ENCODE peak calls at places on chromosomes 4 and X, in seven cellular contexts. One of them, this sample, is unnamed.

GRCh38 chrX:129115104-129115503 is 408.2 kb downstream of the SMARCA1 start:
- DNase-seq in GM23248: peak; percentile 16
- DNase-seq in CD8-positive, alpha-beta memory T cell: no peak
- DNase-seq in mammary epithelial cell: peak; percentile 0
- DNase-seq in CD8-positive, alpha-beta T cell: no peak
- DNase-seq in neuronal stem cell: no peak
- DNase-seq in IMR-90: peak; percentile 8
- DNase-seq in this sample: peak; percentile 34

GRCh38 chr4:20028694-20029093 is 223.0 kb upstream of the SLIT2 start:
- DNase-seq in neuronal stem cell: no peak
- DNase-seq in mammary epithelial cell: peak; percentile 32
- DNase-seq in CD8-positive, alpha-beta T cell: no peak
- DNase-seq in GM23248: peak; percentile 74
- DNase-seq in CD8-positive, alpha-beta memory T cell: no peak
- DNase-seq in IMR-90: peak; percentile 55
- DNase-seq in this sample: peak; percentile 79

GRCh38 chr4:151573945-151574344 is 165.0 kb downstream of the FHIP1A start:
- DNase-seq in CD8-positive, alpha-beta T cell: no peak
- DNase-seq in mammary epithelial cell: peak; percentile 82
- DNase-seq in IMR-90: no peak
- DNase-seq in GM23248: peak; percentile 28
- DNase-seq in neuronal stem cell: no peak
- DNase-seq in CD8-positive, alpha-beta memory T cell: no peak
- DNase-seq in this sample: peak; percentile 61

GRCh38 chrX:111086521-111087127 is 9.4 kb upstream of the PAK3 start:
- DNase-seq in CD8-positive, alpha-beta T cell: no peak
- DNase-seq in neuronal stem cell: peak; percentile 11
- DNase-seq in CD8-positive, alpha-beta memory T cell: no peak
- DNase-seq in IMR-90: no peak
- DNase-seq in mammary epithelial cell: no peak
- DNase-seq in GM23248: no peak
- DNase-seq in this sample: no peak

GRCh38 chr4:52377563-52377962 is 281.5 kb downstream of the USP46 start:
- DNase-seq in GM23248: no peak
- DNase-seq in mammary epithelial cell: no peak
- DNase-seq in CD8-positive, alpha-beta T cell: no peak
- DNase-seq in neuronal stem cell: no peak
- DNase-seq in IMR-90: no peak
- DNase-seq in CD8-positive, alpha-beta memory T cell: no peak
- DNase-seq in this sample: no peak

GRCh38 chrX:48684134-48684533 is 535 bp downstream of the WAS start:
- DNase-seq in IMR-90: no peak
- DNase-seq in CD8-positive, alpha-beta T cell: no peak
- DNase-seq in mammary epithelial cell: no peak
- DNase-seq in GM23248: no peak
- DNase-seq in neuronal stem cell: no peak
- DNase-seq in CD8-positive, alpha-beta memory T cell: no peak
- DNase-seq in this sample: no peak

GRCh38 chrX:112844250-112844649 is 3.6 kb upstream of the AMOT start:
- DNase-seq in neuronal stem cell: no peak
- DNase-seq in GM23248: peak; percentile 26
- DNase-seq in IMR-90: peak; percentile 50
- DNase-seq in CD8-positive, alpha-beta memory T cell: no peak
- DNase-seq in mammary epithelial cell: no peak
- DNase-seq in CD8-positive, alpha-beta T cell: no peak
- DNase-seq in this sample: peak; percentile 14

GRCh38 chrX:58025979-58026378 is 115.7 kb upstream of the ZXDA start:
- DNase-seq in CD8-positive, alpha-beta memory T cell: peak; percentile 1
- DNase-seq in GM23248: peak; percentile 47
- DNase-seq in IMR-90: peak; percentile 25
- DNase-seq in neuronal stem cell: no peak
- DNase-seq in CD8-positive, alpha-beta T cell: peak; percentile 1
- DNase-seq in mammary epithelial cell: peak; percentile 9
- DNase-seq in this sample: peak; percentile 51

GRCh38 chr4:95059630-95060029 is 301.9 kb downstream of the BMPR1B start:
- DNase-seq in mammary epithelial cell: no peak
- DNase-seq in CD8-positive, alpha-beta T cell: no peak
- DNase-seq in GM23248: no peak
- DNase-seq in CD8-positive, alpha-beta memory T cell: no peak
- DNase-seq in IMR-90: no peak
- DNase-seq in neuronal stem cell: no peak
- DNase-seq in this sample: no peak

GRCh38 chrX:13845721-13846378 is 29.0 kb upstream of the GPM6B start:
- DNase-seq in neuronal stem cell: no peak
- DNase-seq in GM23248: peak; percentile 14
- DNase-seq in IMR-90: no peak
- DNase-seq in mammary epithelial cell: peak; percentile 82
- DNase-seq in CD8-positive, alpha-beta memory T cell: no peak
- DNase-seq in CD8-positive, alpha-beta T cell: no peak
- DNase-seq in this sample: peak; percentile 8
- H3K4me3 ChIP-seq in neuronal stem cell: no peak overlapping the region
- H3K4me3 ChIP-seq in GM23248: no peak overlapping the region
- H3K4me3 ChIP-seq in IMR-90: no peak overlapping the region
- H3K4me3 ChIP-seq in mammary epithelial cell: no peak overlapping the region
- H3K4me3 ChIP-seq in CD8-positive, alpha-beta memory T cell: no peak overlapping the region
- H3K4me3 ChIP-seq in CD8-positive, alpha-beta T cell: no peak overlapping the region
- H3K4me3 ChIP-seq in this sample: no peak overlapping the region

GRCh38 chr4:114151-114550 is 10.2 kb upstream of the ZNF718 start:
- DNase-seq in IMR-90: no peak
- DNase-seq in GM23248: no peak
- DNase-seq in mammary epithelial cell: peak; percentile 40
- DNase-seq in neuronal stem cell: no peak
- DNase-seq in CD8-positive, alpha-beta T cell: no peak
- DNase-seq in CD8-positive, alpha-beta memory T cell: no peak
- DNase-seq in this sample: peak; percentile 14
- H3K9me3 ChIP-seq in IMR-90: peaks cover 20% of the 10 kb centered on the region
- H3K9me3 ChIP-seq in GM23248: no peaks in the 10 kb centered on the region
- H3K9me3 ChIP-seq in mammary epithelial cell: peaks cover 20% of the 10 kb centered on the region
- H3K9me3 ChIP-seq in neuronal stem cell: no peaks in the 10 kb centered on the region
- H3K9me3 ChIP-seq in CD8-positive, alpha-beta T cell: peaks cover 3% of the 10 kb centered on the region
- H3K9me3 ChIP-seq in CD8-positive, alpha-beta memory T cell: no peaks in the 10 kb centered on the region
- H3K9me3 ChIP-seq in this sample: no peaks in the 10 kb centered on the region

GRCh38 chr4:15410750-15411149 is 17.1 kb upstream of the C1QTNF7 start:
- DNase-seq in neuronal stem cell: no peak
- DNase-seq in CD8-positive, alpha-beta T cell: no peak
- DNase-seq in IMR-90: no peak
- DNase-seq in mammary epithelial cell: no peak
- DNase-seq in GM23248: no peak
- DNase-seq in CD8-positive, alpha-beta memory T cell: no peak
- DNase-seq in this sample: no peak
- H3K4me3 ChIP-seq in neuronal stem cell: no peak overlapping the region
- H3K4me3 ChIP-seq in CD8-positive, alpha-beta T cell: peak overlapping the region; percentile 55
- H3K4me3 ChIP-seq in IMR-90: no peak overlapping the region
- H3K4me3 ChIP-seq in mammary epithelial cell: no peak overlapping the region
- H3K4me3 ChIP-seq in GM23248: no peak overlapping the region
- H3K4me3 ChIP-seq in CD8-positive, alpha-beta memory T cell: peak overlapping the region; percentile 22
- H3K4me3 ChIP-seq in this sample: no peak overlapping the region

GRCh38 chrX:148961990-148962389 is 461.6 kb downstream of the AFF2 start:
- DNase-seq in mammary epithelial cell: no peak
- DNase-seq in IMR-90: no peak
- DNase-seq in CD8-positive, alpha-beta T cell: no peak
- DNase-seq in CD8-positive, alpha-beta memory T cell: no peak
- DNase-seq in neuronal stem cell: no peak
- DNase-seq in GM23248: no peak
- DNase-seq in this sample: no peak

GRCh38 chrX:148956352-148956751 is 455.9 kb downstream of the AFF2 start:
- DNase-seq in mammary epithelial cell: no peak
- DNase-seq in GM23248: no peak
- DNase-seq in CD8-positive, alpha-beta memory T cell: no peak
- DNase-seq in CD8-positive, alpha-beta T cell: no peak
- DNase-seq in neuronal stem cell: no peak
- DNase-seq in IMR-90: no peak
- DNase-seq in this sample: no peak

GRCh38 chrX:148960060-148960459 is 459.6 kb downstream of the AFF2 start:
- DNase-seq in CD8-positive, alpha-beta memory T cell: no peak
- DNase-seq in CD8-positive, alpha-beta T cell: no peak
- DNase-seq in IMR-90: no peak
- DNase-seq in neuronal stem cell: no peak
- DNase-seq in mammary epithelial cell: peak; percentile 70
- DNase-seq in GM23248: no peak
- DNase-seq in this sample: no peak

GRCh38 chrX:148958896-148959295 is 458.5 kb downstream of the AFF2 start:
- DNase-seq in IMR-90: no peak
- DNase-seq in GM23248: peak; percentile 14
- DNase-seq in CD8-positive, alpha-beta memory T cell: no peak
- DNase-seq in mammary epithelial cell: no peak
- DNase-seq in neuronal stem cell: no peak
- DNase-seq in CD8-positive, alpha-beta T cell: no peak
- DNase-seq in this sample: no peak
- H3K9me3 ChIP-seq in IMR-90: no peaks in the 10 kb centered on the region
- H3K9me3 ChIP-seq in GM23248: no peaks in the 10 kb centered on the region
- H3K9me3 ChIP-seq in CD8-positive, alpha-beta memory T cell: no peaks in the 10 kb centered on the region
- H3K9me3 ChIP-seq in mammary epithelial cell: no peaks in the 10 kb centered on the region
- H3K9me3 ChIP-seq in neuronal stem cell: no peaks in the 10 kb centered on the region
- H3K9me3 ChIP-seq in CD8-positive, alpha-beta T cell: no peaks in the 10 kb centered on the region
- H3K9me3 ChIP-seq in this sample: no peaks in the 10 kb centered on the region

DNA sequence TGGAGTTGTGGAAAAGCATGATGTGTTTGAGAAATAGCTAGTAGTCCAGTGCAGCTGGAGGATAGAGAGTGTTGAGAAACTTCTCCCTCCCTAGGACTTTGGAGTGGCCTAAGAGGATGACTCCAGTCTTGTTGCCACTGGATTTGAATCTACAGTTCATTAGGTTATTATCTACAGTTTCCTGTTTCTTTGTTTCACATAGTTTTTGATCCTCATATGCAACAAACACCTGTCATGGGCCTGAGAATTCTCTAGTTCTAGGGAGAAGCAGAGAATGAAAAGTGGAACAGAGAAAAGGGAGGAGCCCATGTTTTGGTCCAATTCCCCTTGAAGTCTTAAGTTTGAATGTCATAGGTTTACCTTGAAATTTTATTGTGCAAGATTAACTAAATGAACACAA is 73.6 kb upstream of the TBC1D9 start:
- DNase-seq in GM23248: no peak
- DNase-seq in mammary epithelial cell: no peak
- DNase-seq in IMR-90: no peak
- DNase-seq in CD8-positive, alpha-beta T cell: no peak
- DNase-seq in neuronal stem cell: no peak
- DNase-seq in CD8-positive, alpha-beta memory T cell: no peak
- DNase-seq in this sample: no peak
- H3K4me3 ChIP-seq in GM23248: no peak overlapping the region
- H3K4me3 ChIP-seq in mammary epithelial cell: no peak overlapping the region
- H3K4me3 ChIP-seq in IMR-90: no peak overlapping the region
- H3K4me3 ChIP-seq in CD8-positive, alpha-beta T cell: no peak overlapping the region
- H3K4me3 ChIP-seq in neuronal stem cell: no peak overlapping the region
- H3K4me3 ChIP-seq in CD8-positive, alpha-beta memory T cell: no peak overlapping the region
- H3K4me3 ChIP-seq in this sample: no peak overlapping the region

GRCh38 chrX:152881289-152881688 is 16.6 kb upstream of the ZNF185 start:
- DNase-seq in GM23248: no peak
- DNase-seq in mammary epithelial cell: no peak
- DNase-seq in neuronal stem cell: no peak
- DNase-seq in IMR-90: no peak
- DNase-seq in CD8-positive, alpha-beta memory T cell: no peak
- DNase-seq in CD8-positive, alpha-beta T cell: no peak
- DNase-seq in this sample: no peak

GRCh38 chrX:152876931-152877840 is 20.7 kb upstream of the ZNF185 start:
- DNase-seq in CD8-positive, alpha-beta memory T cell: no peak
- DNase-seq in GM23248: no peak
- DNase-seq in mammary epithelial cell: peak; percentile 40
- DNase-seq in IMR-90: no peak
- DNase-seq in neuronal stem cell: no peak
- DNase-seq in CD8-positive, alpha-beta T cell: no peak
- DNase-seq in this sample: peak; percentile 36

GRCh38 chrX:152873361-152873760 is 24.5 kb upstream of the ZNF185 start:
- DNase-seq in IMR-90: no peak
- DNase-seq in neuronal stem cell: no peak
- DNase-seq in CD8-positive, alpha-beta T cell: no peak
- DNase-seq in GM23248: no peak
- DNase-seq in mammary epithelial cell: no peak
- DNase-seq in CD8-positive, alpha-beta memory T cell: no peak
- DNase-seq in this sample: no peak

GRCh38 chrX:152884171-152884570 is 13.7 kb upstream of the ZNF185 start:
- DNase-seq in mammary epithelial cell: no peak
- DNase-seq in CD8-positive, alpha-beta memory T cell: no peak
- DNase-seq in CD8-positive, alpha-beta T cell: no peak
- DNase-seq in neuronal stem cell: no peak
- DNase-seq in GM23248: no peak
- DNase-seq in IMR-90: no peak
- DNase-seq in this sample: no peak

DNA sequence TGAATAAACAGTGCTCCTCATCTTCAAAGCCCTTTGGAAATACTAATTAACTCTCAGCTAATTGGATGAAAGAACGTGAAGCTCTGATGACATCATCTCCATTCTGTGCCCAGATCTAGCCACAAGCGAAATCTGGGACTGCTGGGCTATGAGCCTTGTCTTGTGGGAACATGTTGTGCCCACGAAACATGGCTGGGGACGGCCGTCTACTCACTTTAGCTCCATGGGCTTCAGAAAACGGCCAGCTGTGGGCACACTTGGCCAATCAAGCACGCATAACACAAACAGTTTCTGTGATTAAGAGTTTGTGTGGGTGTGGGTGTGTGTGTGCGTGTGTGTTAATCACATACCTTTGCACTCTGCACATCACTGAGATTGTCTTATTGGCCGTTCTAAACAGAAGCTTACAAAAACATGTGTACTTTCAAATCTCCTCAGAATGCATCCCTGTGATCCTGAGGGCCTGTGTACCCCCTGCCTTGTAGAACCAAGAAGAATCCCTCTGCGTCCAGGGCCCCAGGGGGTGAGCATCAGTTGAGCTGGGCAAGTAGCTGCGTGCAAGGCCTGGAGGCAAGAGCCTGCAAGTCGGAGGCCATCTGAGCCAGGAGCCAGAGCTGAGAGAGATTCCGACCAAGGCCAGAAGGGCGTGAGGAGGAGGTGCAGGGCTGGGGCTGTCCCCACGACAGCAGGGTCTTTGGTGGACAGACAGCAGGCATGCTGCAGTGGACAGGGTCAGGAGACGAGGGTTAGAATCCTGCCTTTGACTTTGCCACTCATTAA is 18.7 kb upstream of the ZNF185 start:
- DNase-seq in CD8-positive, alpha-beta memory T cell: no peak
- DNase-seq in mammary epithelial cell: peak; percentile 87
- DNase-seq in GM23248: no peak
- DNase-seq in CD8-positive, alpha-beta T cell: no peak
- DNase-seq in IMR-90: no peak
- DNase-seq in neuronal stem cell: no peak
- DNase-seq in this sample: no peak
- H3K9me3 ChIP-seq in CD8-positive, alpha-beta memory T cell: no peaks in the 10 kb centered on the region
- H3K9me3 ChIP-seq in mammary epithelial cell: no peaks in the 10 kb centered on the region
- H3K9me3 ChIP-seq in GM23248: no peaks in the 10 kb centered on the region
- H3K9me3 ChIP-seq in CD8-positive, alpha-beta T cell: no peaks in the 10 kb centered on the region
- H3K9me3 ChIP-seq in IMR-90: peaks cover 11% of the 10 kb centered on the region
- H3K9me3 ChIP-seq in neuronal stem cell: no peaks in the 10 kb centered on the region
- H3K9me3 ChIP-seq in this sample: no peaks in the 10 kb centered on the region

GRCh38 chr4:88738146-88738545 is 40.5 kb upstream of the NAP1L5 start:
- DNase-seq in mammary epithelial cell: no peak
- DNase-seq in neuronal stem cell: no peak
- DNase-seq in GM23248: no peak
- DNase-seq in CD8-positive, alpha-beta memory T cell: no peak
- DNase-seq in CD8-positive, alpha-beta T cell: no peak
- DNase-seq in IMR-90: no peak
- DNase-seq in this sample: no peak
- H3K4me3 ChIP-seq in mammary epithelial cell: no peak overlapping the region
- H3K4me3 ChIP-seq in neuronal stem cell: no peak overlapping the region
- H3K4me3 ChIP-seq in GM23248: no peak overlapping the region
- H3K4me3 ChIP-seq in CD8-positive, alpha-beta memory T cell: no peak overlapping the region
- H3K4me3 ChIP-seq in CD8-positive, alpha-beta T cell: peak overlapping the region; percentile 24
- H3K4me3 ChIP-seq in IMR-90: no peak overlapping the region
- H3K4me3 ChIP-seq in this sample: no peak overlapping the region

DNA sequence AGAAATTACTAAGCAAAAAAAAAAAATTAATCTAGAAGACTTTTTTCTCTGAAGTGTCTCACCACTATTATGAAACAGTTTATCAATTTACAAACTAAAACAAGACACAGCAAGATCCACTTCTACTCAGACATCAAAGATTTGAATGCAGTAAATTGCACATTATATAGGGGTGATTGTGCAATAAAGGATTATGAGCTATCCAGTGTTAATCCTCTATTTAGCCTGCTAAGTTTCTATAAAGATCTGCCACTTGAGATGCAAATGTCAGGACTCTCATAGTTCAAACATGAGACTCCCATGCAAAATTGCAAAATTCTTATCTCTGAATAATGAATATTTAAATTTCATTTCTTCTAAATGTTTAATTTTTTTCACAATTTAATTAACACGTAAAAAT is 2.2 kb downstream of the TECRL start:
- DNase-seq in CD8-positive, alpha-beta memory T cell: no peak
- DNase-seq in GM23248: no peak
- DNase-seq in IMR-90: no peak
- DNase-seq in neuronal stem cell: no peak
- DNase-seq in mammary epithelial cell: no peak
- DNase-seq in CD8-positive, alpha-beta T cell: no peak
- DNase-seq in this sample: no peak
- H3K9me3 ChIP-seq in CD8-positive, alpha-beta memory T cell: no peaks in the 10 kb centered on the region
- H3K9me3 ChIP-seq in GM23248: no peaks in the 10 kb centered on the region
- H3K9me3 ChIP-seq in IMR-90: no peaks in the 10 kb centered on the region
- H3K9me3 ChIP-seq in neuronal stem cell: no peaks in the 10 kb centered on the region
- H3K9me3 ChIP-seq in mammary epithelial cell: no peaks in the 10 kb centered on the region
- H3K9me3 ChIP-seq in CD8-positive, alpha-beta T cell: peaks cover 3% of the 10 kb centered on the region
- H3K9me3 ChIP-seq in this sample: no peaks in the 10 kb centered on the region

This sample was measured in PC-3.